ENCODE peak calls at places on chromosomes 5 and 9, in four cellular contexts. B is heart left ventricle, F is hepatocyte, O is endothelial cell of umbilical vein. C is an unnamed sample.

GRCh38 chr5:135441919-135442318 is 5.2 kb downstream of the DCANP1 start:
- DNase-seq in F (no peak), B (no peak), O (no peak), C (peak; percentile 22)

GRCh38 chr9:116592926-116593325 is 94.2 kb upstream of the TRIM32 start:
- DNase-seq in F (no peak), O (no peak), B (no peak), C (no peak)

GRCh38 chr9:87428659-87429058 is 69.0 kb upstream of the DAPK1 start:
- DNase-seq in B (no peak), O (no peak), F (no peak), C (no peak)

GRCh38 chr9:127825319-127826051 is 22.8 kb downstream of the FPGS start:
- DNase-seq in B (peak; percentile 65), O (no peak), F (peak; percentile 80), C (no peak)

GRCh38 chr5:4144608-4145007 is 549.0 kb downstream of the IRX1 start:
- DNase-seq in F (no peak), B (no peak), O (no peak), C (no peak)

GRCh38 chr5:104048231-104048630 is 485.6 kb upstream of the NUDT12 start:
- DNase-seq in F (no peak), B (no peak), O (no peak), C (no peak)

GRCh38 chr5:22892441-22892840 is 39.3 kb upstream of the CDH12 start:
- DNase-seq in O (no peak), B (no peak), F (no peak), C (no peak)

GRCh38 chr9:13034696-13035006 is 244.8 kb downstream of the MPDZ start:
- DNase-seq in O (no peak), F (no peak), B (no peak), C (no peak)

GRCh38 chr5:159456722-159457462 is 126.6 kb upstream of the IL12B start:
- DNase-seq in O (no peak), B (no peak), F (no peak), C (no peak)

GRCh38 chr5:14143843-14144585 is 872 bp downstream of the TRIO start:
- DNase-seq in O (no peak), B (peak; percentile 59), F (peak; percentile 72), C (peak; percentile 73)

GRCh38 chr5:1315709-1316587 is 21.1 kb upstream of the TERT start:
- DNase-seq in B (no peak), O (no peak), F (peak; percentile 78), C (peak; percentile 32)

GRCh38 chr5:146533260-146533857 is 17.4 kb upstream of the GPR151 start:
- DNase-seq in B (peak; percentile 48), F (peak; percentile 86), O (peak; percentile 61), C (peak; percentile 87)

GRCh38 chr5:132759114-132760042 is 12.2 kb downstream of the CCNI2 start:
- DNase-seq in B (no peak), O (no peak), F (no peak), C (no peak)

GRCh38 chr9:114288233-114289051 is 34.5 kb upstream of the ORM1 start:
- DNase-seq in B (peak; percentile 13), F (no peak), O (no peak), C (peak; percentile 45)

GRCh38 chr9:96462538-96462937 is 12.6 kb downstream of the HABP4 start:
- DNase-seq in B (no peak), F (no peak), O (no peak), C (no peak)

GRCh38 chr5:143397302-143398052 is 6.0 kb downstream of the NR3C1 start:
- DNase-seq in O (peak; percentile 24), B (no peak), F (no peak), C (no peak)

GRCh38 chr5:139637438-139638089 is 10.6 kb upstream of the CXXC5 start:
- DNase-seq in B (peak; percentile 90), O (peak; percentile 55), F (peak; percentile 91), C (peak; percentile 95)

GRCh38 chr5:139636207-139636792 is 11.8 kb upstream of the CXXC5 start:
- DNase-seq in O (no peak), B (no peak), F (peak; percentile 24), C (no peak)

GRCh38 chr5:139635606-139636206 is 12.4 kb upstream of the CXXC5 start:
- DNase-seq in O (peak; percentile 64), F (peak; percentile 78), B (peak; percentile 94), C (peak; percentile 91)

GRCh38 chr5:139638090-139638735 is 9.9 kb upstream of the CXXC5 start:
- DNase-seq in F (peak; percentile 85), O (peak; percentile 38), B (peak; percentile 93), C (peak; percentile 95)

DNA sequence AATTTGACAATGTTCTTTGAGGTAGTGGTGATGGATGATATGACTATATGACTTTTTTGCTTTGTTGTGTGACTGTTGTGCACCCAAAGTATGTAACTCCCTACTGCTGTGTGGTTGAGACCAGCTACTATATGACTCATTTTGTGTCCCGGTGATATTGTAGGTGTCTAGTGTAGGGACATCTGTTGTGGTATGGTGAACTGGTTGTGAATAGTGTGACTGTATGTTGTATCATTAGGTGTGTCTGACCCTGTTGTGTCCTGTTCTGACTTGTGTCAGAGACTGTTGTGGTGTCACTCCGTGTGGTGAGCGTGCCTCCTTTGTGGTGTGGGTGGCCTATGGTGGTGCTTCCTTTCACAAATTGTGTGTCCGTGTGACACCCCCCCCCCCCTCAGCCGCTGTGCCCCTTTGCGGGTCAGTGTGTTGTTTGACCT is 11.2 kb upstream of the CXXC5 start:
- DNase-seq in B (no peak), O (no peak), F (peak; percentile 20), C (no peak)
- H3K4me1 ChIP-seq in B (peaks cover 22% of the 10 kb centered on the region), O (peaks cover 22% of the 10 kb centered on the region), F (peaks cover 43% of the 10 kb centered on the region), C (peaks cover 2% of the 10 kb centered on the region)

GRCh38 chr9:76026796-76027195 is 136.3 kb downstream of the PCSK5 start:
- DNase-seq in F (no peak), B (no peak), O (no peak), C (no peak)
- H3K4me1 ChIP-seq in F (no peaks in the 10 kb centered on the region), B (no peaks in the 10 kb centered on the region), O (no peaks in the 10 kb centered on the region), C (no peaks in the 10 kb centered on the region)

GRCh38 chr5:57844410-57844809 is 361.8 kb upstream of the ACTBL2 start:
- DNase-seq in O (peak; percentile 85), B (peak; percentile 66), F (no peak), C (no peak)

GRCh38 chr5:57843016-57843402 is 360.4 kb upstream of the ACTBL2 start:
- DNase-seq in F (no peak), O (no peak), B (no peak), C (no peak)

GRCh38 chr5:57839447-57839846 is 356.8 kb upstream of the ACTBL2 start:
- DNase-seq in B (no peak), F (no peak), O (peak; percentile 21), C (no peak)

GRCh38 chr5:57842376-57843015 is 359.9 kb upstream of the ACTBL2 start:
- DNase-seq in B (no peak), O (peak; percentile 43), F (no peak), C (no peak)

GRCh38 chr5:57841671-57842375 is 359.2 kb upstream of the ACTBL2 start:
- DNase-seq in O (peak; percentile 96), F (peak; percentile 66), B (peak; percentile 28), C (no peak)
- H3K4me1 ChIP-seq in O (peaks cover 66% of the 10 kb centered on the region), F (no peaks in the 10 kb centered on the region), B (no peaks in the 10 kb centered on the region), C (no peaks in the 10 kb centered on the region)

GRCh38 chr5:78622302-78622971 is 26.1 kb downstream of the LHFPL2 start:
- DNase-seq in B (no peak), F (no peak), O (no peak), C (no peak)
- H3K4me1 ChIP-seq in B (no peaks in the 10 kb centered on the region), F (peaks cover 39% of the 10 kb centered on the region), O (no peaks in the 10 kb centered on the region), C (no peaks in the 10 kb centered on the region)

DNA sequence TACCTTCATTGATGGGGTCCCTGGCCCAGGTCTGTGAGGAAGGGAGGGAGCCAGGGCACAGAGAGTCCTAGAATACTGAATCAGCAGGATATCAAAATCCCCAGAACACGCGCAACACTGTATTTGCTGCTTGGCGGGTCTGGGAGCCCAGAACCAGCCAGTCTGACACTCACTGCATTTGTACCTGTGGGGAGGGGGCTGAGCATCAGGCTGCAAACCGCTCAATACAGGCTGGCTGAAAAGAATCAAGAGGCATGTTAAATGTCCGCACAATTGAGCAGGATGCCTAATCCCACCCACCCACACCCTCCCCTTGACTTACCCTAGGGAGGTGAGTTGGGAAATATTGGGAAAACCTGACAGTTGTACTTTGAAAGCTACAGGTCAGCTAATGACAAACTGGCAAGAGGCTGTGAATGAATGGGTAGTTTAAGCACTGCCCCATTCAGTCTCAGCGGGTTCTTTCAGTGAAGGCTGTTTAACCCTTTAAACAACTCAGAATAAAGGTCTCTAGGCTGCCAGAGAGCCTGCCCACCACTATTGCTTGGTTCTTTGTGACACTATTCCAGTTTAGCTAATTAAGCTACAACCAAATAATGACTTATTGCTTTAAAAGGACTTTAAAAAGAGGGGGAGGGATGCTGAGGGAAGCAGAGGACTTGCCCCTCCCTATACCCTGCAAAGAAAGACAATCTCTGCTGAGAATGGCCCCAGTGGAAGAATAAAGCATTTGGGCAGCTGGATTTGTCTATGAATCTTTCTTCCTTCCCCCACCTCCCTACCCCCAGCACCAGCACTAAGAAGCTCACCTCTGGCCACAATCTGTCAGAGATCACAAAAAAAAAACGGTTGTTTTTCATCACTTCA is 5.0 kb downstream of the SPRY4 start:
- DNase-seq in O (no peak), F (no peak), B (no peak), C (no peak)
- H3K4me1 ChIP-seq in O (peaks cover 73% of the 10 kb centered on the region), F (peaks cover 49% of the 10 kb centered on the region), B (peaks cover 29% of the 10 kb centered on the region), C (peaks cover 25% of the 10 kb centered on the region)

GRCh38 chr9:121757286-121757595 is 105.8 kb downstream of the DAB2IP start:
- DNase-seq in F (no peak), B (no peak), O (no peak), C (no peak)

GRCh38 chr9:121758693-121759092 is 107.3 kb downstream of the DAB2IP start:
- DNase-seq in O (no peak), F (no peak), B (no peak), C (no peak)

GRCh38 chr9:121754655-121755436 is 103.4 kb downstream of the DAB2IP start:
- DNase-seq in O (no peak), B (no peak), F (no peak), C (no peak)

GRCh38 chr9:121755581-121755980 is 104.1 kb downstream of the DAB2IP start:
- DNase-seq in B (no peak), F (no peak), O (no peak), C (no peak)

GRCh38 chr9:121756477-121757285 is 105.2 kb downstream of the DAB2IP start:
- DNase-seq in B (no peak), F (no peak), O (no peak), C (no peak)
- H3K4me1 ChIP-seq in B (peaks cover 51% of the 10 kb centered on the region), F (no peaks in the 10 kb centered on the region), O (peaks cover 13% of the 10 kb centered on the region), C (peaks cover 7% of the 10 kb centered on the region)

GRCh38 chr5:115738807-115739206 is 77.7 kb downstream of the CDO1 start:
- DNase-seq in F (no peak), O (no peak), B (no peak), C (no peak)
- H3K4me1 ChIP-seq in F (no peaks in the 10 kb centered on the region), O (no peaks in the 10 kb centered on the region), B (no peaks in the 10 kb centered on the region), C (no peaks in the 10 kb centered on the region)

GRCh38 chr9:134385873-134386370 is 59.7 kb downstream of the RXRA start:
- DNase-seq in F (no peak), B (no peak), O (no peak), C (no peak)
- H3K4me1 ChIP-seq in F (peaks cover 60% of the 10 kb centered on the region), B (peaks cover 64% of the 10 kb centered on the region), O (peaks cover 9% of the 10 kb centered on the region), C (no peaks in the 10 kb centered on the region)

GRCh38 chr9:136544549-136545064 is 1.2 kb downstream of the NOTCH1 start:
- DNase-seq in F (peak; percentile 63), B (peak; percentile 78), O (peak; percentile 48), C (peak; percentile 88)
- H3K4me1 ChIP-seq in F (peaks cover 22% of the 10 kb centered on the region), B (peaks cover 25% of the 10 kb centered on the region), O (peaks cover 56% of the 10 kb centered on the region), C (no peaks in the 10 kb centered on the region)

C was measured in aorta.